ENCODE peak calls at places on chromosomes 1 and 21, in ten cellular contexts. J, U, P, V, X, Z, E, G, C and A are unnamed samples.

GRCh38 chr1:230186874-230187273 is 119.8 kb downstream of the GALNT2 start:
- DNase-seq in J (no peak), U (no peak), P (no peak), V (no peak), X (no peak), Z (no peak), E (no peak), G (no peak), C (no peak), A (no peak)

GRCh38 chr1:225694151-225694603 is 41.3 kb upstream of the ENAH start:
- DNase-seq in J (no peak), U (no peak), P (no peak), V (no peak), X (no peak), Z (peak; percentile 50), E (peak; percentile 6), G (no peak), C (no peak), A (no peak)

GRCh38 chr1:207747627-207748492 is 4.0 kb upstream of the CD46 start:
- DNase-seq in J (no peak), U (no peak), P (no peak), V (no peak), X (peak; percentile 91), Z (no peak), E (no peak), G (no peak), C (no peak), A (no peak)

GRCh38 chr1:222369991-222370910 is 177.7 kb downstream of the HHIPL2 start:
- DNase-seq in J (no peak), U (no peak), P (no peak), V (no peak), X (no peak), Z (peak; percentile 31), E (no peak), G (no peak), C (no peak), A (no peak)

GRCh38 chr1:67299296-67299695 is 8.4 kb upstream of the IL12RB2 start:
- DNase-seq in J (no peak), U (no peak), P (no peak), V (no peak), X (no peak), Z (no peak), E (no peak), G (no peak), C (no peak), A (no peak)

GRCh38 chr1:2103901-2104590 is 53.8 kb downstream of the PRKCZ start:
- DNase-seq in J (no peak), U (no peak), P (no peak), V (no peak), X (no peak), Z (no peak), E (no peak), G (no peak), C (no peak), A (no peak)

GRCh38 chr1:25680701-25681100 is 64.1 kb downstream of the MAN1C1 start:
- DNase-seq in J (no peak), U (no peak), P (no peak), V (no peak), X (no peak), Z (no peak), E (no peak), G (no peak), C (no peak), A (no peak)

GRCh38 chr21:41611966-41612606 is 104.1 kb upstream of the TMPRSS2 start:
- DNase-seq in J (peak; percentile 64), U (no peak), P (no peak), V (peak; percentile 74), X (peak; percentile 82), Z (peak; percentile 70), E (peak; percentile 46), G (no peak), C (no peak), A (no peak)

GRCh38 chr1:115530407-115530806 is 111.4 kb upstream of the VANGL1 start:
- DNase-seq in J (no peak), U (no peak), P (no peak), V (no peak), X (peak; percentile 25), Z (peak; percentile 69), E (no peak), G (no peak), C (no peak), A (no peak)

GRCh38 chr1:157580179-157580827 is 17.6 kb downstream of the FCRL4 start:
- DNase-seq in J (peak; percentile 69), U (no peak), P (no peak), V (no peak), X (peak; percentile 88), Z (peak; percentile 77), E (peak; percentile 60), G (no peak), C (no peak), A (no peak)

GRCh38 chr1:161096514-161096913 is 1.6 kb upstream of the KLHDC9 start:
- DNase-seq in J (no peak), U (no peak), P (no peak), V (no peak), X (no peak), Z (peak; percentile 81), E (no peak), G (no peak), C (no peak), A (no peak)

GRCh38 chr21:19256934-19257660 is 853.5 kb upstream of the TMPRSS15 start:
- DNase-seq in J (peak; percentile 13), U (no peak), P (no peak), V (no peak), X (no peak), Z (no peak), E (no peak), G (no peak), C (no peak), A (no peak)

GRCh38 chr1:154616659-154617345 is 8.8 kb upstream of the ADAR start:
- DNase-seq in J (no peak), U (no peak), P (no peak), V (no peak), X (no peak), Z (no peak), E (no peak), G (no peak), C (no peak), A (no peak)

GRCh38 chr1:244254467-244254866 is 197.2 kb downstream of the ADSS2 start:
- DNase-seq in J (no peak), U (no peak), P (no peak), V (no peak), X (no peak), Z (no peak), E (no peak), G (no peak), C (no peak), A (no peak)

GRCh38 chr1:54604572-54605370 is 18.6 kb downstream of the FAM151A start:
- DNase-seq in J (no peak), U (no peak), P (no peak), V (no peak), X (no peak), Z (peak; percentile 66), E (no peak), G (no peak), C (no peak), A (no peak)